ENCODE peak calls at places on chromosomes 12 and 14, in nine cellular contexts. K, Z, V, R, G, B, C, M and T are unnamed samples.

GRCh38 chr14:45096218-45096617 is 12.3 kb downstream of the PRPF39 start:
- DNase-seq in C (no peak), Z (no peak), G (no peak), M (no peak), R (no peak), V (no peak), K (no peak), B (no peak), T (no peak)

GRCh38 chr12:132471011-132471857 is 18.7 kb upstream of the FBRSL1 start:
- DNase-seq in B (no peak), M (no peak), V (no peak), K (no peak), Z (peak; percentile 53), C (no peak), R (peak; percentile 44), G (no peak), T (no peak)

GRCh38 chr14:96001866-96002510 is 37.2 kb upstream of the C14orf132 start:
- DNase-seq in Z (no peak), G (no peak), B (peak; percentile 5), R (no peak), M (peak; percentile 32), K (peak; percentile 62), V (no peak), C (no peak), T (no peak)

GRCh38 chr14:28754209-28754985 is 12.2 kb upstream of the FOXG1 start:
- DNase-seq in V (peak; percentile 64), B (peak; percentile 61), M (peak; percentile 76), K (peak; percentile 72), R (no peak), Z (no peak), C (peak; percentile 48), G (peak; percentile 80), T (no peak)

GRCh38 chr14:104786726-104787675 is 8.5 kb downstream of the AKT1 start:
- DNase-seq in M (no peak), R (no peak), B (no peak), V (no peak), G (no peak), Z (no peak), C (no peak), K (no peak), T (no peak)

GRCh38 chr12:46110220-46110700 is 119.9 kb upstream of the SCAF11 start:
- DNase-seq in B (no peak), K (peak; percentile 6), M (no peak), C (no peak), G (peak; percentile 6), R (peak; percentile 61), V (no peak), Z (peak; percentile 27), T (peak; percentile 40)

GRCh38 chr12:101299931-101300330 is 20.0 kb downstream of the UTP20 start:
- DNase-seq in K (no peak), C (peak; percentile 14), V (peak; percentile 5), Z (no peak), R (no peak), M (no peak), G (peak; percentile 79), B (no peak), T (no peak)

GRCh38 chr12:51846911-51847829 is 1.3 kb downstream of the FIGNL2 start:
- DNase-seq in V (no peak), G (no peak), R (peak; percentile 72), B (no peak), M (no peak), C (peak; percentile 67), Z (no peak), K (no peak), T (peak; percentile 63)

GRCh38 chr14:36847366-36847765 is 185.7 kb downstream of the PAX9 start:
- DNase-seq in K (no peak), G (no peak), M (no peak), V (no peak), C (no peak), R (no peak), Z (no peak), B (no peak), T (no peak)

GRCh38 chr12:100404769-100405407 is 48.0 kb downstream of the SLC17A8 start:
- DNase-seq in V (peak; percentile 67), Z (peak; percentile 46), C (no peak), G (no peak), K (peak; percentile 13), R (no peak), M (peak; percentile 11), B (peak; percentile 27), T (no peak)

GRCh38 chr12:124319368-124320050 is 24.6 kb downstream of the RFLNA start:
- DNase-seq in R (no peak), G (no peak), C (no peak), B (no peak), M (no peak), K (no peak), Z (no peak), V (no peak), T (no peak)

GRCh38 chr12:53561590-53561953 is 54.3 kb upstream of the NPFF start:
- DNase-seq in G (no peak), R (no peak), C (no peak), K (no peak), V (peak; percentile 93), M (no peak), Z (no peak), B (peak; percentile 93), T (no peak)

GRCh38 chr12:110039085-110039807 is 9.1 kb downstream of the C12orf76 start:
- DNase-seq in C (no peak), Z (no peak), G (no peak), K (no peak), B (peak; percentile 91), M (no peak), R (no peak), V (peak; percentile 93), T (no peak)

GRCh38 chr12:112176321-112177010 is 51.1 kb downstream of the TRAFD1 start:
- DNase-seq in R (peak; percentile 31), V (no peak), C (no peak), Z (no peak), B (no peak), K (no peak), M (no peak), G (no peak), T (no peak)